ENCODE peak calls at places on chromosomes 1 and 21, in four cellular contexts. C is heart left ventricle, O is PC-9, J is cardiac muscle cell. N is an unnamed sample.

GRCh38 chr1:234069760-234070159 is 165.3 kb downstream of the SLC35F3 start:
- DNase-seq in J (no peak), O (peak; percentile 11), C (no peak), N (no peak)

GRCh38 chr1:26833432-26834405 is 7.2 kb downstream of the ZDHHC18 start:
- DNase-seq in C (no peak), O (no peak), J (no peak), N (peak; percentile 83)

GRCh38 chr21:44751799-44752636 is 40.6 kb upstream of the TSPEAR start:
- DNase-seq in O (no peak), J (no peak), C (no peak), N (no peak)

GRCh38 chr1:226882631-226883409 is 12.4 kb downstream of the PSEN2 start:
- DNase-seq in O (no peak), C (no peak), J (peak; percentile 40), N (peak; percentile 33)

GRCh38 chr1:21815724-21816311 is 3.8 kb downstream of the LDLRAD2 start:
- DNase-seq in J (no peak), C (no peak), O (no peak), N (peak; percentile 17)

GRCh38 chr1:160953030-160953429 is 1.6 kb downstream of the ITLN2 start:
- DNase-seq in J (peak; percentile 81), O (no peak), C (no peak), N (no peak)

GRCh38 chr1:187527346-187527745 is 698.6 kb downstream of the PLA2G4A start:
- DNase-seq in J (no peak), C (no peak), O (no peak), N (no peak)

GRCh38 chr1:167722152-167722869 is 529 bp downstream of the MPZL1 start:
- DNase-seq in J (peak; percentile 29), C (peak; percentile 35), O (peak; percentile 47), N (peak; percentile 59)

GRCh38 chr1:109134423-109134822 is 20.5 kb downstream of the ELAPOR1 start:
- DNase-seq in J (no peak), C (no peak), O (no peak), N (peak; percentile 79)

GRCh38 chr1:78728359-78728758 is 78.7 kb downstream of the IFI44 start:
- DNase-seq in J (no peak), O (no peak), C (no peak), N (no peak)

GRCh38 chr1:247373721-247374141 is 42.1 kb upstream of the ZNF496 start:
- DNase-seq in J (peak; percentile 62), C (peak; percentile 37), O (no peak), N (peak; percentile 46)
- H3K4me3 ChIP-seq in J (no peak overlapping the region), C (no peak overlapping the region), O (no peak overlapping the region), N (peak overlapping the region; percentile 14)

GRCh38 chr1:25620211-25620610 is 3.6 kb downstream of the MAN1C1 start:
- DNase-seq in O (no peak), C (no peak), J (no peak), N (no peak)
- H3K4me3 ChIP-seq in O (no peak overlapping the region), C (no peak overlapping the region), J (peak overlapping the region; percentile 92), N (no peak overlapping the region)

GRCh38 chr1:113226118-113226517 is 153.1 kb downstream of the LRIG2 start:
- DNase-seq in O (no peak), C (no peak), J (peak; percentile 53), N (peak; percentile 44)
- H3K4me3 ChIP-seq in O (no peak overlapping the region), C (no peak overlapping the region), J (no peak overlapping the region), N (no peak overlapping the region)

DNA sequence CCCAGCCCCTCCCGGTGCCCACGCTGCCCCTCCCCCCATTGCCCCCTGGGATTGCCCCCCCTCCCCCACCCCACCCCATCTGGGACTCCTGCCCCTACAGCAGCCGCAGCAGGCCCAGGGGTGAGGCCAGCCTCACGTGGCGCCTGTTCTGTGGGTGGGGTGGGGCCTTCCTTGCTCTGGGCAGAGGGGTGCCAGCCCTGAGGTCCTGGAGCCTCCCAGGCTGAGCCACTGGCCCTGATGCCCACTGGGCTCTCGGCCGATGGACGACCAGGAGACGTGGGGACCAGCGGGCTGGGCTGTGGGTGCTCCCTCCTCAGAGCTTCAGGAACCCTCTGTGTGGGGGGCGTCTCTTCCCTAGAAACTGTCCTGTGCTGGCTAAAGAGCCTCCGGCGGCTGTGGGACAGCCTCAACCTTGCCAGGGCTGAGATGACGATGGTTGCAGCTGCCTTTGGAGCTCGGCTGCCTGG is 5.8 kb upstream of the C1orf159 start:
- DNase-seq in C (no peak), J (no peak), O (no peak), N (peak; percentile 33)
- H3K4me3 ChIP-seq in C (no peak overlapping the region), J (no peak overlapping the region), O (peak overlapping the region; percentile 29), N (peak overlapping the region; percentile 33)

DNA sequence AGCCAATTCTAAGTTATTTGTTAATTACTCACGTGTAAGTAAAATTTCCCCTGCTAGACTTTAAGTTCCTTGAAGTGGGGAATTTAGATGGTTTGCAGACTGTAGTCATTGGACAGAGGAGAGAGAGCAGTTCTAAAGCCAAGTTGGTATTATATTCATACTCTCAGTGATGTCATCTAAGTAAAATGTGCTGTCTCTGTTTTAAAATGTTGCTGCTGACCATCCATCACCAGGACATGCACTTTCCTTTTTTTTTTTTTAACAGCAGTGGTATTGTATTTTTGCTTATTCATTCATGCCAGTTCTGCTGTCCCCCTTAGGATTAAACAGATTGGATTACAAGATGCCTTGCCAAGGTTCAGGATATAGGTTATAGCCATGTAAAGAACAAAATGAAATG is 2.3 kb downstream of the TTLL7 start:
- DNase-seq in C (no peak), O (no peak), J (peak; percentile 36), N (no peak)
- H3K4me3 ChIP-seq in C (no peak overlapping the region), O (no peak overlapping the region), J (no peak overlapping the region), N (no peak overlapping the region)

GRCh38 chr1:51684776-51685175 is 67.9 kb downstream of the OSBPL9 start:
- DNase-seq in C (no peak), O (no peak), J (no peak), N (no peak)

GRCh38 chr1:51689643-51690042 is 72.8 kb downstream of the OSBPL9 start:
- DNase-seq in C (no peak), J (no peak), O (no peak), N (no peak)

GRCh38 chr1:51689073-51689435 is 72.2 kb downstream of the OSBPL9 start:
- DNase-seq in C (no peak), O (no peak), J (no peak), N (no peak)

GRCh38 chr1:51690285-51690961 is 73.5 kb downstream of the OSBPL9 start:
- DNase-seq in J (peak; percentile 90), O (no peak), C (no peak), N (no peak)

DNA sequence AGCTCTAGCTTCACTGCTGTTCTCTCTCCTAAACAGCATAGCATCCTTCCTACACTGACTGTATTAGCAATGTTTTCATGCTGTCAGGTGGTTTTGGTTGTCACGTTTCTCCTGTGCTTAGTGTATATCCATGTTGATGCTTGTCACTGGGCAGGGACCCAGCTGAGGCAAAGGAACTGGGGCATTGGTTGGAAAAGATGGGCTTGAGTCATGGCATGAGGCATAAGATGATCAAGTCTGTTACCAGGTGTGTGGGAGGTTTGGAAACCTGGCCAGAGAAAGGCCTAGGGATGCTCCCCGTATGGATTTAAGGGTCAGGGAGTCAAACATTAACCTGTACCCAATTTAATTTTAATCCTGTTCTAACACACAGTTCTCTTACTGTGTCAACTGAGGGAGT is 69.6 kb downstream of the OSBPL9 start:
- DNase-seq in J (no peak), O (no peak), C (no peak), N (no peak)
- H3K4me3 ChIP-seq in J (no peak overlapping the region), O (no peak overlapping the region), C (no peak overlapping the region), N (no peak overlapping the region)